ENCODE peak calls at places on chromosomes 5 and 9, in four cellular contexts. B is T-helper 1 cell; O is adrenal gland; C is CD4-positive, alpha-beta T cell. G is an unnamed sample.

GRCh38 chr5:123125953-123126352 is 36.9 kb downstream of the PRDM6 start:
- DNase-seq in C (no peak), B (no peak), O (no peak), G (no peak)

GRCh38 chr9:36056896-36057295 is 20.2 kb downstream of the RECK start:
- DNase-seq in C (no peak), B (no peak), O (no peak), G (no peak)

GRCh38 chr5:79561525-79561893 is 47.6 kb upstream of the HOMER1 start:
- DNase-seq in C (no peak), B (no peak), O (no peak), G (no peak)

GRCh38 chr9:13485068-13485596 is 205.6 kb upstream of the MPDZ start:
- DNase-seq in C (no peak), O (peak), B (no peak), G (peak)

GRCh38 chr9:132071847-132072507 is 7.7 kb downstream of the MED27 start:
- DNase-seq in O (no peak), B (no peak), C (no peak), G (no peak)

GRCh38 chr5:66959668-66960067 is 236.9 kb downstream of the CD180 start:
- DNase-seq in B (no peak), O (no peak), C (no peak), G (no peak)

GRCh38 chr5:67921004-67921601 is 294.5 kb upstream of the PIK3R1 start:
- DNase-seq in O (no peak), B (no peak), C (no peak), G (no peak)

GRCh38 chr5:675111-675875 is 17.9 kb downstream of the TPPP start:
- DNase-seq in O (no peak), C (no peak), B (no peak), G (peak)

GRCh38 chr5:35281613-35282012 is 51.3 kb upstream of the PRLR start:
- DNase-seq in B (no peak), O (no peak), C (no peak), G (no peak)

GRCh38 chr5:132760043-132760420 is 12.8 kb downstream of the CCNI2 start:
- DNase-seq in C (no peak), B (no peak), O (no peak), G (peak)

GRCh38 chr5:107619781-107620180 is 51.0 kb downstream of the EFNA5 start:
- DNase-seq in B (no peak), C (no peak), O (no peak), G (no peak)

GRCh38 chr5:76715484-76715733 is 517 bp upstream of the F2R start:
- DNase-seq in B (no peak), C (no peak), O (no peak), G (no peak)

GRCh38 chr9:133276001-133276884 is 1.2 kb upstream of the ABO start:
- DNase-seq in B (no peak), O (no peak), C (no peak), G (peak)

GRCh38 chr9:108750656-108751175 is 105.1 kb downstream of the ACTL7B start:
- DNase-seq in B (no peak), C (no peak), O (no peak), G (no peak)

GRCh38 chr9:81083821-81084512 is 605.4 kb downstream of the TLE1 start:
- DNase-seq in B (no peak), C (no peak), O (peak), G (no peak)

GRCh38 chr9:70924905-70925547 is 196.4 kb downstream of the TRPM3 start:
- DNase-seq in B (no peak), O (peak), C (no peak), G (peak)

G was measured in testis.